ENCODE peak calls at places on chromosomes 6 and 20, in ten cellular contexts. N is cardiac muscle cell; C is HFFc6; W is NCI-H1436; G is CD4-positive, alpha-beta memory T cell; I is amygdala; R is NCI-H1092; Q is H9; E is stimulated activated CD8-positive, alpha-beta memory T cell treated with anti-CD3 and anti-CD28 coated beads, Interleukin-7, amount 100 ng/mL, for 4 hours; U is right atrium auricular region. Z is an unnamed sample.

GRCh38 chr6:40347571-40348011 is 239.6 kb downstream of the LRFN2 start:
- DNase-seq in N (peak), C (no peak), W (no peak), G (no peak), I (no peak), R (no peak), Q (peak), E (no peak), U (peak), Z (peak)

GRCh38 chr20:49148601-49149000 is 39.5 kb downstream of the STAU1 start:
- DNase-seq in N (peak), C (no peak), W (no peak), G (no peak), I (no peak), R (no peak), Q (no peak), E (no peak), U (no peak), Z (no peak)

GRCh38 chr20:46148313-46149213 is 30.4 kb downstream of the CD40 start:
- DNase-seq in N (no peak), C (no peak), W (no peak), G (no peak), I (no peak), R (no peak), Q (no peak), E (no peak), U (no peak), Z (no peak)

GRCh38 chr6:110404602-110405001 is 10.8 kb downstream of the DDO start:
- DNase-seq in N (peak), C (no peak), W (no peak), G (no peak), I (no peak), R (no peak), Q (no peak), E (no peak), U (no peak), Z (no peak)

GRCh38 chr6:165883851-165884640 is 221.0 kb upstream of the PDE10A start:
- DNase-seq in N (no peak), C (no peak), W (no peak), G (no peak), I (no peak), R (no peak), Q (no peak), E (no peak), U (peak), Z (peak)

GRCh38 chr6:165922309-165922794 is 245.3 kb downstream of the TBXT start:
- DNase-seq in N (no peak), C (no peak), W (no peak), G (no peak), I (no peak), R (no peak), Q (no peak), E (no peak), U (no peak), Z (no peak)

GRCh38 chr6:11654876-11655275 is 117.3 kb downstream of the TMEM170B start:
- DNase-seq in N (no peak), C (peak), W (no peak), G (no peak), I (no peak), R (no peak), Q (no peak), E (no peak), U (no peak), Z (no peak)

GRCh38 chr6:149895702-149896310 is 2.1 kb downstream of the RAET1E start:
- DNase-seq in N (no peak), C (peak), W (no peak), G (peak), I (no peak), R (peak), Q (no peak), E (peak), U (peak), Z (peak)

GRCh38 chr6:105985098-105985815 is 100.9 kb upstream of the PRDM1 start:
- DNase-seq in N (no peak), C (no peak), W (no peak), G (no peak), I (no peak), R (no peak), Q (no peak), E (no peak), U (no peak), Z (no peak)

GRCh38 chr6:107491791-107492674 is 2.1 kb downstream of the SOBP start:
- DNase-seq in N (no peak), C (no peak), W (no peak), G (no peak), I (peak), R (no peak), Q (no peak), E (no peak), U (peak), Z (no peak)

GRCh38 chr6:136608991-136609390 is 58.8 kb upstream of the MAP7 start:
- DNase-seq in N (no peak), C (peak), W (no peak), G (no peak), I (no peak), R (no peak), Q (no peak), E (no peak), U (no peak), Z (no peak)

GRCh38 chr6:56499121-56499520 is 143.6 kb downstream of the DST start:
- DNase-seq in N (no peak), C (no peak), W (no peak), G (no peak), I (no peak), R (no peak), Q (no peak), E (no peak), U (no peak), Z (no peak)

GRCh38 chr6:13013681-13014550 is 297.3 kb downstream of the PHACTR1 start:
- DNase-seq in N (no peak), C (no peak), W (no peak), G (no peak), I (peak), R (no peak), Q (peak), E (no peak), U (no peak), Z (peak)

GRCh38 chr20:2709205-2709981 is 16.8 kb downstream of the EBF4 start:
- DNase-seq in N (no peak), C (no peak), W (no peak), G (no peak), I (no peak), R (no peak), Q (peak), E (no peak), U (peak), Z (peak)

GRCh38 chr20:21183722-21184121 is 57.8 kb downstream of the KIZ start:
- DNase-seq in N (no peak), C (peak), W (no peak), G (no peak), I (no peak), R (no peak), Q (no peak), E (no peak), U (no peak), Z (no peak)

GRCh38 chr6:41449399-41450245 is 96.6 kb upstream of the FOXP4 start:
- DNase-seq in N (no peak), C (no peak), W (peak), G (no peak), I (no peak), R (no peak), Q (no peak), E (no peak), U (no peak), Z (no peak)

GRCh38 chr6:78192057-78192456 is 539.2 kb downstream of the MEI4 start:
- DNase-seq in N (no peak), C (no peak), W (no peak), G (no peak), I (no peak), R (no peak), Q (peak), E (no peak), U (no peak), Z (no peak)

GRCh38 chr20:48879609-48880008 is 41.9 kb upstream of the ARFGEF2 start:
- DNase-seq in N (no peak), C (no peak), W (no peak), G (no peak), I (no peak), R (no peak), Q (no peak), E (no peak), U (no peak), Z (no peak)

GRCh38 chr6:120378582-120379220 is 955.6 kb downstream of the TBC1D32 start:
- DNase-seq in N (peak), C (no peak), W (peak), G (no peak), I (no peak), R (no peak), Q (no peak), E (no peak), U (no peak), Z (no peak)

GRCh38 chr6:111562271-111562670 is 43.4 kb downstream of the TRAF3IP2 start:
- DNase-seq in N (no peak), C (no peak), W (no peak), G (no peak), I (no peak), R (no peak), Q (no peak), E (no peak), U (no peak), Z (no peak)

Z was measured in esophagus muscularis mucosa.